ENCODE peak calls at places on chromosomes 6 and 20, in ten cellular contexts. A is sigmoid colon, O is upper lobe of left lung, L is stomach, E is breast epithelium, H is transverse colon, K is spleen, Q is prostate gland, D is GM12891, V is K562. S is an unnamed sample.

GRCh38 chr6:9766240-9766915 is 648.5 kb downstream of the TFAP2A start:
- DNase-seq in K (no peak), O (no peak), E (no peak), A (no peak), Q (no peak), V (no peak), D (no peak), L (no peak), H (no peak), S (no peak)

GRCh38 chr6:87214831-87215230 is 59.5 kb downstream of the ZNF292 start:
- DNase-seq in E (no peak), O (no peak), H (no peak), K (no peak), A (no peak), Q (no peak), V (no peak), D (no peak), L (no peak), S (no peak)

GRCh38 chr6:27168586-27169443 is 78.7 kb upstream of the PRSS16 start:
- DNase-seq in E (no peak), V (no peak), Q (no peak), A (no peak), O (no peak), H (no peak), L (no peak), K (no peak), D (no peak), S (no peak)

GRCh38 chr20:45467861-45468260 is 1.7 kb upstream of the WFDC2 start:
- DNase-seq in V (no peak), K (no peak), O (peak), E (no peak), D (no peak), H (peak), A (no peak), Q (peak), L (peak), S (no peak)

GRCh38 chr6:117960906-117961700 is 54.0 kb downstream of the SLC35F1 start:
- DNase-seq in A (no peak), O (no peak), Q (no peak), V (no peak), L (no peak), H (no peak), E (no peak), D (no peak), K (no peak), S (no peak)

GRCh38 chr6:11393713-11394627 is 143.6 kb upstream of the TMEM170B start:
- DNase-seq in D (no peak), K (no peak), V (no peak), O (no peak), Q (no peak), L (no peak), E (peak), H (no peak), A (no peak), S (no peak)

GRCh38 chr6:56047931-56048520 is 172.6 kb upstream of the BMP5 start:
- DNase-seq in K (no peak), Q (no peak), E (no peak), L (no peak), V (no peak), A (no peak), H (no peak), D (no peak), O (no peak), S (no peak)

GRCh38 chr6:139839506-139840156 is 465.2 kb upstream of the CITED2 start:
- DNase-seq in H (no peak), D (no peak), V (no peak), K (peak), E (no peak), L (no peak), O (peak), Q (no peak), A (peak), S (no peak)

GRCh38 chr20:57195023-57195758 is 71.2 kb downstream of the BMP7 start:
- DNase-seq in A (no peak), O (no peak), D (no peak), H (no peak), K (no peak), L (no peak), E (peak), V (no peak), Q (no peak), S (no peak)

GRCh38 chr6:28634406-28634757 is 108.7 kb downstream of the GPX5 start:
- DNase-seq in D (no peak), H (no peak), L (no peak), O (no peak), A (no peak), E (no peak), V (no peak), K (no peak), Q (no peak), S (no peak)

GRCh38 chr20:54049156-54049555 is 21.2 kb downstream of the BCAS1 start:
- DNase-seq in A (no peak), K (no peak), O (no peak), Q (no peak), V (no peak), L (no peak), E (no peak), H (no peak), D (no peak), S (no peak)

GRCh38 chr20:47392015-47392720 is 35.7 kb upstream of the ZMYND8 start:
- DNase-seq in A (no peak), V (peak), L (peak), H (no peak), O (peak), K (no peak), Q (no peak), E (no peak), D (no peak), S (no peak)

GRCh38 chr6:134882426-134883038 is 67.4 kb downstream of the ALDH8A1 start:
- DNase-seq in Q (peak), L (peak), H (peak), O (peak), E (peak), A (peak), V (peak), K (no peak), D (no peak), S (no peak)

GRCh38 chr20:36461600-36462439 is 79.5 kb upstream of the MYL9 start:
- DNase-seq in D (peak), O (peak), L (peak), E (peak), K (peak), A (peak), Q (peak), V (peak), H (peak), S (no peak)

GRCh38 chr6:33655155-33655554 is 34.0 kb downstream of the ITPR3 start:
- DNase-seq in A (no peak), H (no peak), K (no peak), Q (no peak), L (no peak), O (no peak), D (no peak), V (no peak), E (no peak), S (no peak)

GRCh38 chr20:37131486-37131885 is 35.7 kb upstream of the RBL1 start:
- DNase-seq in O (no peak), L (no peak), E (no peak), K (no peak), A (no peak), Q (no peak), V (no peak), H (no peak), D (no peak), S (no peak)

GRCh38 chr20:7610681-7611080 is 329.6 kb downstream of the HAO1 start:
- DNase-seq in K (no peak), D (no peak), A (no peak), V (no peak), E (no peak), O (no peak), H (no peak), L (no peak), Q (no peak), S (no peak)

GRCh38 chr6:56795852-56796532 is 153.3 kb upstream of the DST start:
- DNase-seq in K (no peak), L (no peak), Q (no peak), V (no peak), E (no peak), D (no peak), O (no peak), H (no peak), A (no peak), S (no peak)

GRCh38 chr6:110514818-110515217 is 38.4 kb upstream of the SLC22A16 start:
- DNase-seq in O (no peak), K (no peak), D (no peak), A (no peak), E (no peak), L (no peak), Q (no peak), H (no peak), V (no peak), S (no peak)

GRCh38 chr6:108941281-108941680 is 93.1 kb downstream of the ARMC2 start:
- DNase-seq in D (no peak), A (no peak), Q (no peak), O (no peak), K (no peak), E (no peak), V (no peak), H (no peak), L (no peak), S (no peak)

GRCh38 chr6:90413867-90414266 is 117.2 kb upstream of the BACH2 start:
- DNase-seq in O (peak), E (no peak), A (no peak), K (peak), V (peak), Q (no peak), H (peak), D (no peak), L (no peak), S (peak)

GRCh38 chr20:41616228-41616627 is 1.9 kb downstream of the CHD6 start:
- DNase-seq in V (no peak), K (no peak), H (no peak), E (no peak), Q (no peak), L (no peak), A (no peak), O (no peak), D (no peak), S (no peak)

GRCh38 chr6:15065603-15066002 is 180.3 kb upstream of the JARID2 start:
- DNase-seq in A (no peak), H (no peak), D (no peak), O (no peak), Q (no peak), L (no peak), E (no peak), V (no peak), K (no peak), S (no peak)

GRCh38 chr6:36625161-36625919 is 31.2 kb downstream of the SRSF3 start:
- DNase-seq in O (no peak), E (no peak), H (peak), Q (no peak), A (peak), K (peak), V (no peak), D (no peak), L (peak), S (no peak)

GRCh38 chr20:2752631-2753455 is 47.6 kb downstream of the CPXM1 start:
- DNase-seq in A (peak), O (no peak), D (no peak), Q (no peak), H (peak), V (peak), K (peak), E (no peak), L (no peak), S (no peak)

GRCh38 chr6:45187841-45188240 is 140.3 kb upstream of the RUNX2 start:
- DNase-seq in O (no peak), H (no peak), K (no peak), A (no peak), Q (no peak), D (no peak), E (no peak), L (no peak), V (no peak), S (no peak)

GRCh38 chr6:9116026-9116425 is 680.7 kb upstream of the SLC35B3 start:
- DNase-seq in V (no peak), Q (peak), A (no peak), K (no peak), E (no peak), O (no peak), H (no peak), L (no peak), D (no peak), S (no peak)

GRCh38 chr6:139409026-139409425 is 34.6 kb upstream of the CITED2 start:
- DNase-seq in L (no peak), D (no peak), V (no peak), H (no peak), Q (no peak), A (no peak), E (no peak), K (no peak), O (no peak), S (no peak)

GRCh38 chr6:121847806-121848522 is 412.5 kb downstream of the GJA1 start:
- DNase-seq in E (no peak), L (no peak), O (no peak), Q (no peak), V (no peak), K (no peak), D (no peak), A (no peak), H (no peak), S (no peak)

GRCh38 chr6:46023216-46023915 is 7.7 kb upstream of the CLIC5 start:
- DNase-seq in Q (no peak), D (no peak), E (no peak), K (no peak), O (no peak), V (no peak), H (no peak), L (no peak), A (no peak), S (no peak)

GRCh38 chr6:7138921-7139358 is 31.2 kb downstream of the RREB1 start:
- DNase-seq in E (peak), V (no peak), A (no peak), H (peak), O (no peak), D (no peak), K (no peak), Q (no peak), L (peak), S (no peak)

GRCh38 chr6:78605909-78606446 is 261.4 kb upstream of the IRAK1BP1 start:
- DNase-seq in Q (no peak), H (no peak), A (no peak), D (no peak), L (no peak), V (no peak), E (no peak), O (no peak), K (no peak), S (no peak)

GRCh38 chr6:1995521-1996110 is 249.8 kb downstream of the GMDS start:
- DNase-seq in V (no peak), O (no peak), Q (no peak), A (no peak), H (no peak), E (no peak), D (no peak), K (no peak), L (no peak), S (no peak)

GRCh38 chr6:34015576-34015975 is 130.3 kb downstream of the GRM4 start:
- DNase-seq in A (no peak), O (no peak), H (no peak), Q (no peak), E (no peak), L (no peak), D (no peak), K (no peak), V (no peak), S (no peak)

GRCh38 chr6:29975561-29975907 is 33.2 kb downstream of the HLA-A start:
- DNase-seq in E (no peak), Q (no peak), V (no peak), D (no peak), A (no peak), L (no peak), O (no peak), H (no peak), K (no peak), S (no peak)

GRCh38 chr6:29974901-29975560 is 32.7 kb downstream of the HLA-A start:
- DNase-seq in L (no peak), A (no peak), V (no peak), K (no peak), Q (no peak), E (no peak), O (no peak), H (no peak), D (no peak), S (peak)

GRCh38 chr6:29977425-29977727 is 35.0 kb downstream of the HLA-A start:
- DNase-seq in Q (no peak), K (no peak), D (no peak), O (no peak), A (no peak), V (no peak), E (no peak), L (no peak), H (no peak), S (no peak)

GRCh38 chr6:29976253-29976587 is 33.9 kb downstream of the HLA-A start:
- DNase-seq in Q (no peak), V (no peak), H (no peak), L (no peak), O (no peak), K (no peak), E (no peak), A (no peak), D (no peak), S (no peak)

GRCh38 chr6:29976588-29977424 is 34.5 kb downstream of the HLA-A start:
- DNase-seq in Q (peak), L (peak), O (peak), A (peak), D (peak), K (peak), E (peak), H (peak), V (peak), S (peak)
- TF ChIP-seq POLR2A in Q (peak), L (no peak), O (peak), A (peak), D (no peak), K (no peak), E (peak), H (peak), V (peak), S (no peak)

DNA sequence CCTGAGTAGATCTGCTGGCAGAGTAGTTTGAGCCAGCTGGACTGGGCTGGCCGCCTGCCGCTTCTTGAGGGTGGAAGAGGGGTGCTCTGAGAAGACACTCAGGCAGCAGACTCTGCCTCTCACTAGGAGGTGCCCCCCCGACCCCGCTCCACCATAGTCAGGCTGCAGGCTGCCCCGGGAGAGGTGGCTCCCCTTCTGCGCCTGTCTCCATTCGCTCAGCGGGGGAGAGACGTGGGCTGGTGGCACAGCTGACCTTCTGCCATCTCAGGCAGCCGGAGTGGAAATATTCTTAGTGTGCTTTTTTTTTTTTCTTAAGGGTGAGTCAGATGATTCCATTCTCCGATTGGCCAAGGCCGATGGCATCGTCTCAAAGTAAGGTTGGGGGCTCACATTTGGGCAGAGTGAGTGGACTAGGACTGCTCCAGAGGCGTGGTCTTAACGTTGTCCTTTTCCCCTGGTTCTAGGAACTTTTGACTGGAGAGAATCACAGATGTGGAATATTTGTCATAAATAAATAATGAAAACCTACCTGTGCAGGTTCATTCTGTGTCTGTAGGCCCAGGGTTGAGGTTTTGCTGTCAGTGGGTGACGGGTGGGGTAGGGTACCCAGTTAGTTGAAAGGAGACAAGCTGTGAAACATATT is 1.2 kb downstream of the RPS21 start:
- DNase-seq in L (no peak), V (no peak), O (no peak), E (no peak), A (no peak), H (no peak), K (no peak), D (no peak), Q (no peak), S (no peak)
- TF ChIP-seq POLR2AphosphoS5 in L (no peak), V (no peak), O (no peak), E (no peak), A (no peak), H (no peak), K (no peak), D (no peak), Q (no peak), S (no peak)

DNA sequence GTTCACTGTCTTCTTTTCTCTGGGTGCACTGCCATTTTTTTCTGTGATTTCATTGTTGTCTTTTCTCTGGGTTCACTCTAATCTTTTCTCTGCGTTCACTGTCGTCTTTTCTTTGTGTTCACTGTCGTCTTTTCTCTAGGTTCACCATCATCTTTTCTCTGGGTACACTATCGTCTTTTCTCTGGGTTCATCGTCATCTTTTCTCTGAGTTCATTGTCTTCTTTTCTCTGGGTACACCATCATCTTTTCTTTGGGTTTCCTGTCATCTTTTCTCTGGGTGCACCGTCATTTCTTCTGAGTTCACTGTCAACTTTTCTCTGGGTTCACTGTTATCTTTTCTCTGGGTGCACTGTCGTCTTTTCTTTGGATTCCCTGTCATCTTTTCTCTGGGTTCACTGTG is 137.6 kb upstream of the MAP3K4 start:
- DNase-seq in Q (no peak), K (no peak), D (no peak), O (no peak), V (no peak), H (no peak), E (no peak), L (no peak), A (no peak), S (no peak)
- TF ChIP-seq POLR2A in Q (no peak), K (no peak), D (no peak), O (no peak), V (no peak), H (no peak), E (no peak), L (no peak), A (no peak), S (no peak)

GRCh38 chr20:50312682-50313187 is 122.1 kb downstream of the CEBPB start:
- DNase-seq in V (no peak), E (peak), D (no peak), Q (peak), A (peak), L (peak), K (no peak), H (peak), O (peak), S (no peak)
- TF ChIP-seq POLR2AphosphoS5 in V (no peak), E (peak), D (no peak), Q (peak), A (peak), L (peak), K (peak), H (peak), O (peak), S (no peak)

DNA sequence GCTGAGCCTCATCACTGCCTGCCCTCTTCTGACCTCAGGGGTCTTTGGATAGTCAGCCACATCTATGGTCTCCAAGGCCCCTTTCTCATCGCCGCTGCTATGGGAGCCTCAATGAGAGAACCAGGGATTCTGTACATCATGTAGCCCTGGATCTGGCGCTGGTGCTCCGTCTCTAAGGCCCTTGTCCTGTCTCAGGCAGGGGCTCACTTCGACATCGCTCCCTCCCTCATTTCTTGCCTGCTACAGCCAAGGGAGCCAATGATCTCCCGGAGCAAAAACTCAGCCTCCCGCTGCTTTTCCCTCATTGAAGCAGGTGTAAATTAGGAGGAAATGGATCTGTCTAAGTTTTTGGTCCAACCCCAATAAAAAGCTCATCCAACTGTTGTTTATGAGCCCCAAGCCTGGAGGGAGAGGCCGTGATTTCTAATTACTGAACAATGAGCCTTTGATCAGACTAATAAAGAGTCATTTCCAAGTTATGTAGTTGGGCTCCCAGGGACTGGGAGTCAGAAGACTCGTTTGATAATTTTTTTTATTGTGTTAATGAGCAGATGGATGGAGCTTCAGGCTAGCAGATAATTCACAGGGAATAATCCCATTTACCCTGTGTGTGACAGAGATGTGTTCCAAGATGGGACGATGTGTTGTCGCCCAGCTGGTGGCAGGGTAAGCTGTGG is 30.9 kb downstream of the LBP start:
- DNase-seq in D (no peak), A (no peak), K (no peak), E (peak), V (no peak), Q (no peak), H (no peak), L (no peak), O (no peak), S (no peak)
- TF ChIP-seq POLR2A in D (no peak), A (no peak), K (no peak), E (no peak), V (no peak), Q (no peak), H (no peak), L (no peak), O (no peak), S (no peak)

GRCh38 chr20:31698243-31698802 is 24.3 kb downstream of the BCL2L1 start:
- DNase-seq in A (no peak), Q (no peak), L (no peak), H (no peak), D (no peak), E (no peak), O (no peak), V (no peak), K (no peak), S (no peak)

GRCh38 chr20:31699801-31700728 is 22.6 kb downstream of the BCL2L1 start:
- DNase-seq in V (no peak), H (no peak), L (no peak), A (no peak), Q (no peak), E (no peak), O (no peak), K (no peak), D (no peak), S (no peak)

GRCh38 chr20:31701591-31701990 is 21.1 kb downstream of the BCL2L1 start:
- DNase-seq in L (no peak), A (no peak), K (no peak), E (no peak), O (no peak), V (no peak), H (no peak), Q (no peak), D (no peak), S (no peak)

GRCh38 chr20:31700747-31701146 is 21.9 kb downstream of the BCL2L1 start:
- DNase-seq in O (no peak), V (no peak), Q (no peak), H (no peak), E (no peak), D (no peak), A (no peak), L (no peak), K (no peak), S (no peak)

GRCh38 chr20:31698803-31699718 is 23.6 kb downstream of the BCL2L1 start:
- DNase-seq in K (no peak), H (peak), Q (peak), V (no peak), L (peak), A (peak), E (peak), O (peak), D (no peak), S (peak)
- TF ChIP-seq POLR2AphosphoS5 in K (peak), H (peak), Q (peak), V (no peak), L (peak), A (peak), E (peak), O (peak), D (no peak), S (peak)

S was measured in GM12892.